ENCODE peak calls at places on chromosomes 6 and 20, in four cellular contexts. One of them, this sample, is unnamed.

GRCh38 chr20:17663486-17663885 is 18.6 kb downstream of the RRBP1 start:
- DNase-seq in H9: no peak
- DNase-seq in IMR-90: peak; percentile 42
- DNase-seq in neuronal stem cell: no peak
- DNase-seq in this sample: no peak

GRCh38 chr20:49539481-49540231 is 28.3 kb downstream of the PTGIS start:
- DNase-seq in neuronal stem cell: no peak
- DNase-seq in IMR-90: no peak
- DNase-seq in H9: no peak
- DNase-seq in this sample: no peak

GRCh38 chr6:29953001-29953436 is 10.7 kb downstream of the HLA-A start:
- DNase-seq in IMR-90: peak; percentile 21
- DNase-seq in H9: no peak
- DNase-seq in neuronal stem cell: no peak
- DNase-seq in this sample: no peak

GRCh38 chr6:144334150-144334708 is 49.1 kb downstream of the UTRN start:
- DNase-seq in neuronal stem cell: no peak
- DNase-seq in IMR-90: no peak
- DNase-seq in H9: no peak
- DNase-seq in this sample: no peak

GRCh38 chr6:112833546-112834215 is 486.6 kb downstream of the RFPL4B start:
- DNase-seq in neuronal stem cell: no peak
- DNase-seq in IMR-90: peak; percentile 44
- DNase-seq in H9: no peak
- DNase-seq in this sample: no peak

GRCh38 chr20:38049800-38050199 is 16.3 kb downstream of the RPRD1B start:
- DNase-seq in neuronal stem cell: no peak
- DNase-seq in IMR-90: peak; percentile 89
- DNase-seq in H9: no peak
- DNase-seq in this sample: peak; percentile 68

GRCh38 chr6:165045631-165046030 is 263.8 kb downstream of the C6orf118 start:
- DNase-seq in neuronal stem cell: no peak
- DNase-seq in IMR-90: no peak
- DNase-seq in H9: no peak
- DNase-seq in this sample: no peak

GRCh38 chr6:34301408-34301807 is 52.6 kb upstream of the SMIM29 start:
- DNase-seq in IMR-90: peak; percentile 94
- DNase-seq in H9: no peak
- DNase-seq in neuronal stem cell: no peak
- DNase-seq in this sample: no peak

GRCh38 chr6:102732908-102733307 is 1339.4 kb downstream of the GRIK2 start:
- DNase-seq in IMR-90: no peak
- DNase-seq in H9: no peak
- DNase-seq in neuronal stem cell: no peak
- DNase-seq in this sample: peak; percentile 80

GRCh38 chr6:134564705-134565104 is 246.8 kb upstream of the SGK1 start:
- DNase-seq in neuronal stem cell: no peak
- DNase-seq in IMR-90: no peak
- DNase-seq in H9: no peak
- DNase-seq in this sample: no peak

GRCh38 chr6:149457316-149457884 is 27.4 kb downstream of the ZC3H12D start:
- DNase-seq in IMR-90: peak; percentile 59
- DNase-seq in neuronal stem cell: no peak
- DNase-seq in H9: no peak
- DNase-seq in this sample: peak; percentile 28

GRCh38 chr20:40943591-40943990 is 85.0 kb upstream of the TOP1 start:
- DNase-seq in neuronal stem cell: no peak
- DNase-seq in IMR-90: no peak
- DNase-seq in H9: peak; percentile 45
- DNase-seq in this sample: no peak

GRCh38 chr6:165872311-165872710 is 209.3 kb upstream of the PDE10A start:
- DNase-seq in neuronal stem cell: no peak
- DNase-seq in IMR-90: no peak
- DNase-seq in H9: no peak
- DNase-seq in this sample: no peak

GRCh38 chr20:41671143-41671542 is 53.0 kb upstream of the CHD6 start:
- DNase-seq in H9: no peak
- DNase-seq in IMR-90: no peak
- DNase-seq in neuronal stem cell: no peak
- DNase-seq in this sample: no peak

GRCh38 chr20:5970381-5970780 is 19.9 kb downstream of the MCM8 start:
- DNase-seq in H9: no peak
- DNase-seq in IMR-90: no peak
- DNase-seq in neuronal stem cell: no peak
- DNase-seq in this sample: no peak
- H4K91ac ChIP-seq in H9: no peak overlapping the region
- H4K91ac ChIP-seq in IMR-90: no peak overlapping the region
- H4K91ac ChIP-seq in neuronal stem cell: no peak overlapping the region
- H4K91ac ChIP-seq in this sample: no peak overlapping the region

GRCh38 chr6:107488875-107489635 is 862 bp upstream of the SOBP start:
- DNase-seq in neuronal stem cell: no peak
- DNase-seq in H9: peak; percentile 76
- DNase-seq in IMR-90: peak; percentile 20
- DNase-seq in this sample: no peak
- H3K18ac ChIP-seq in neuronal stem cell: peak overlapping the region; percentile 96
- H3K18ac ChIP-seq in H9: no peak overlapping the region
- H3K18ac ChIP-seq in IMR-90: no peak overlapping the region
- H3K18ac ChIP-seq in this sample: no peak overlapping the region

GRCh38 chr20:46683068-46683477 is 6.2 kb downstream of the TP53RK start:
- DNase-seq in IMR-90: no peak
- DNase-seq in H9: no peak
- DNase-seq in neuronal stem cell: no peak
- DNase-seq in this sample: peak; percentile 44

GRCh38 chr20:46682063-46682821 is 7.0 kb downstream of the TP53RK start:
- DNase-seq in H9: no peak
- DNase-seq in IMR-90: no peak
- DNase-seq in neuronal stem cell: no peak
- DNase-seq in this sample: no peak

GRCh38 chr20:46681032-46681854 is 8.0 kb downstream of the TP53RK start:
- DNase-seq in H9: peak; percentile 75
- DNase-seq in IMR-90: peak; percentile 44
- DNase-seq in neuronal stem cell: peak; percentile 67
- DNase-seq in this sample: peak; percentile 94

GRCh38 chr20:46683620-46683938 is 5.7 kb downstream of the TP53RK start:
- DNase-seq in neuronal stem cell: no peak
- DNase-seq in H9: no peak
- DNase-seq in IMR-90: no peak
- DNase-seq in this sample: no peak

DNA sequence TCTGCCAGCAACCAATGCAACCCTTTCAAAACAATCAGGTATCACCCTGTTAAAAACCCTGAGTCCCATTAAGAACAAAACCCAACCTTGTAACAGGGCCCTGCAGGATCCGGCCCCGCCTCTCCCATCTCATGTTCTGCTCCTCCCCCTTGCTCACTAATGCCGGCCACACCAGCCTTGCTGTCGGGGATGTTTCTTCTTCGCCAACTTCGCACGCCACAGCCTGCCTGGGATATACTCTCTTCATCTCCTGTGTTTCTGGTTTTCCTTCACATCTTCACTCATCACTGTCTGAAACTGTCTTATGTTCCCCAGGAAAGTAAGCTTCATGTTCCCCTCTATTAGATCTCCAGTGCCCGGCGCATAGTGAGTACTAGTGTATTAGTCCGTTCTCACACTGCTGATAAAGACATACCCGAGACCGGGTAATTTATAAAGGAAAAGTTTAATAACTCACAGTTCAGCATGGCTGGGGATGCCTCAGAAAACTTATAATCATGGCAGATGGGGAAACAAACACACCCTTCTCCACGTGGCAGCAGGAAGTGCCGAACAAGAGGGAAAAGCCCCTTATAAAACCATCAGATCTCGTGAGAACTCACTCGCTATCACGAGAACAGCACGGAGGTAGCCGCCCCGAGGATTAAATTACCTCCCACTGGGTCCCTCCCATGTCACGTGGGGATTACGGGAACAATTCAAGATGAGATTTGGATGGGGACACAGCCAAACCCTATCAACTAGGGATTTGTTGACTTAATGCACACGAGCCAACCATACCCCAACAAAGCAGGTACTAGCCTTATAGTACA is 5.1 kb downstream of the TP53RK start:
- DNase-seq in IMR-90: peak; percentile 80
- DNase-seq in neuronal stem cell: peak; percentile 45
- DNase-seq in H9: peak; percentile 83
- DNase-seq in this sample: peak; percentile 56
- H3K27ac ChIP-seq in IMR-90: peak overlapping the region; percentile 60
- H3K27ac ChIP-seq in neuronal stem cell: peak overlapping the region; percentile 64
- H3K27ac ChIP-seq in H9: peak overlapping the region; percentile 49
- H3K27ac ChIP-seq in this sample: no peak overlapping the region

DNA sequence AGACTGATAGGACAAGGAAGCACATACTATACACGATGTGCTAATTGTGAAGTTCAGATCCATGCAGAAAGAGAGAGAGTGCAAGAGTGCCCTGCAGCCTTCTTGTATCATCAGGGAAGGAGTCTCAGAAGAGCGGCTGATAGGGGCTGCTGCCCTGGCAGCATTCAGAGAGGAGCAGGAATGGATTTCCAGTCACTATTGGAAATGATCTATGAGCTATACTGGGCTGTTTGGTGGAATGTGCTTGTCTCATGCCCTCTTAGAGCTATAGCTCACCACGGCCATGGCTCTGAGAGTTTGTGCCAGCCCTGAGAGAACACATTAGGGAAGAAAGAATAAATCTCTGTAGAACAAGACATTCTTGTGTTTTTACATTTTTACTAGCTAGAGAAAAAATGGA is 212.6 kb upstream of the RAB32 start:
- DNase-seq in IMR-90: no peak
- DNase-seq in H9: no peak
- DNase-seq in neuronal stem cell: no peak
- DNase-seq in this sample: no peak
- H4K91ac ChIP-seq in IMR-90: no peak overlapping the region
- H4K91ac ChIP-seq in H9: no peak overlapping the region
- H4K91ac ChIP-seq in neuronal stem cell: no peak overlapping the region
- H4K91ac ChIP-seq in this sample: no peak overlapping the region

DNA sequence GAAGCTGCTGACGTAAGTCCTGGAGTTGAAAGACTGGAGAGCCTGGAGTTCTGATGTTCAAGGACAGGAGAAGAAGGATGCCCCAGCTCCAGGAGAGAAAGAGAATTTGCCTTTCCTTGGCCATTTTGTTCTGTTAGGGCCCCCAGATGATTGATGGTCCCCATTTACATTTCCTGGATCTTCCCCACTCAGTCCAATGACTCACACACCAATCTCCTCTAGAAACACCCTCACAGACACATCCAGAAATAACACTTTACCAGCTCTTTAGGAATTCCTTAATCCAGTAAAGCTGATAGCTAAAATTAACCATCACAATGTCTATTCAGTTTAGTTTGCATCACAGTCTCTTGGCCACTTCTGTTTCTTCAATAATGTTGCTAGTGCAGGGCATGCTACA is 260.2 kb upstream of the IRAK1BP1 start:
- DNase-seq in H9: no peak
- DNase-seq in IMR-90: peak; percentile 49
- DNase-seq in neuronal stem cell: no peak
- DNase-seq in this sample: no peak
- H3K18ac ChIP-seq in H9: no peak overlapping the region
- H3K18ac ChIP-seq in IMR-90: peak overlapping the region; percentile 87
- H3K18ac ChIP-seq in neuronal stem cell: no peak overlapping the region
- H3K18ac ChIP-seq in this sample: no peak overlapping the region

GRCh38 chr6:63806573-63806913 is 170.9 kb downstream of the PHF3 start:
- DNase-seq in IMR-90: no peak
- DNase-seq in neuronal stem cell: no peak
- DNase-seq in H9: no peak
- DNase-seq in this sample: no peak
- H3K27ac ChIP-seq in IMR-90: peak overlapping the region; percentile 83
- H3K27ac ChIP-seq in neuronal stem cell: no peak overlapping the region
- H3K27ac ChIP-seq in H9: no peak overlapping the region
- H3K27ac ChIP-seq in this sample: no peak overlapping the region

GRCh38 chr20:23765578-23765977 is 14.8 kb upstream of the CST1 start:
- DNase-seq in neuronal stem cell: no peak
- DNase-seq in IMR-90: no peak
- DNase-seq in H9: no peak
- DNase-seq in this sample: no peak

GRCh38 chr20:23770384-23770783 is 19.6 kb upstream of the CST1 start:
- DNase-seq in IMR-90: no peak
- DNase-seq in neuronal stem cell: no peak
- DNase-seq in H9: no peak
- DNase-seq in this sample: no peak

GRCh38 chr20:23763345-23763744 is 12.6 kb upstream of the CST1 start:
- DNase-seq in H9: no peak
- DNase-seq in IMR-90: no peak
- DNase-seq in neuronal stem cell: no peak
- DNase-seq in this sample: no peak

DNA sequence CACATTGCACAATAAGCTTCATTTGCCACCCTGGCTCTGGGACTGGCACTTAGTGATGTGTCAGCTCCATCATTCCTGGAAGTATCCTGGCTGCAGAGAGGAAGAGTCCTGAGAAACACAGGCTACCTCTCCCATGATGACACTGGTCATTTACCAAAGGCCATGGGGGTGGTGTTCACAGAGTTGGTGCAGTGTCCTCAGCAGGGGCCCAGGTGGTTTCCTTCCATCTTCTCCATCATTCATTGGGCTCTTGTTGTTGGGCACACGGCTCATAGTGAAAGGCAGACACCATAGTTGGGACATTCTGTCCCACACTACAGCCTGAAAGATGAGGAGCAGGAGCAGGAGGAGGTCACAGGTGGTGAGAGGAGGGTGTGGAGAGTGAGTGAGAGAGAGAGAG is 15.8 kb upstream of the CST1 start:
- DNase-seq in neuronal stem cell: no peak
- DNase-seq in H9: no peak
- DNase-seq in IMR-90: no peak
- DNase-seq in this sample: no peak
- H4K91ac ChIP-seq in neuronal stem cell: no peak overlapping the region
- H4K91ac ChIP-seq in H9: no peak overlapping the region
- H4K91ac ChIP-seq in IMR-90: no peak overlapping the region
- H4K91ac ChIP-seq in this sample: no peak overlapping the region

GRCh38 chr20:56805313-56805712 is 176.2 kb downstream of the TFAP2C start:
- DNase-seq in neuronal stem cell: no peak
- DNase-seq in IMR-90: no peak
- DNase-seq in H9: no peak
- DNase-seq in this sample: no peak

GRCh38 chr20:56807118-56807517 is 178.0 kb downstream of the TFAP2C start:
- DNase-seq in H9: no peak
- DNase-seq in IMR-90: no peak
- DNase-seq in neuronal stem cell: no peak
- DNase-seq in this sample: no peak

GRCh38 chr20:56808119-56808725 is 179.1 kb downstream of the TFAP2C start:
- DNase-seq in H9: no peak
- DNase-seq in neuronal stem cell: no peak
- DNase-seq in IMR-90: no peak
- DNase-seq in this sample: no peak

GRCh38 chr20:56808732-56809131 is 179.6 kb downstream of the TFAP2C start:
- DNase-seq in neuronal stem cell: no peak
- DNase-seq in H9: peak; percentile 42
- DNase-seq in IMR-90: no peak
- DNase-seq in this sample: no peak

GRCh38 chr20:56805966-56806365 is 176.9 kb downstream of the TFAP2C start:
- DNase-seq in neuronal stem cell: no peak
- DNase-seq in H9: no peak
- DNase-seq in IMR-90: no peak
- DNase-seq in this sample: peak; percentile 62
- H3K18ac ChIP-seq in neuronal stem cell: peak overlapping the region; percentile 85
- H3K18ac ChIP-seq in H9: no peak overlapping the region
- H3K18ac ChIP-seq in IMR-90: no peak overlapping the region
- H3K18ac ChIP-seq in this sample: peak overlapping the region; percentile 2

This sample was measured in trophoblast cell.